ENCODE peak calls at places on chromosomes 11 and 22, in six cellular contexts. D, A, Q, V, O and C are unnamed samples.

GRCh38 chr11:3795131-3796092 is 1.9 kb downstream of the NUP98 start:
- DNase-seq in D (no peak), A (no peak), Q (no peak), V (no peak), O (no peak), C (no peak)

GRCh38 chr22:45064313-45065268 is 54.8 kb upstream of the PHF21B start:
- DNase-seq in D (no peak), A (no peak), Q (peak; percentile 75), V (no peak), O (no peak), C (no peak)

GRCh38 chr11:21811572-21811971 is 381.3 kb upstream of the ANO5 start:
- DNase-seq in D (peak; percentile 33), A (no peak), Q (no peak), V (no peak), O (no peak), C (peak; percentile 84)

GRCh38 chr22:24503851-24504170 is 8.7 kb downstream of the UPB1 start:
- DNase-seq in D (no peak), A (no peak), Q (no peak), V (no peak), O (no peak), C (no peak)

GRCh38 chr11:103714246-103714645 is 322.2 kb upstream of the DDI1 start:
- DNase-seq in D (no peak), A (no peak), Q (no peak), V (no peak), O (no peak), C (no peak)

GRCh38 chr22:23259916-23260644 is 79.8 kb downstream of the BCR start:
- DNase-seq in D (peak; percentile 73), A (no peak), Q (no peak), V (no peak), O (no peak), C (peak; percentile 89)

GRCh38 chr11:13105237-13105844 is 96.2 kb downstream of the RASSF10 start:
- DNase-seq in D (no peak), A (no peak), Q (no peak), V (no peak), O (no peak), C (no peak)

GRCh38 chr11:82631722-82632630 is 101.7 kb downstream of the FAM181B start:
- DNase-seq in D (no peak), A (no peak), Q (no peak), V (no peak), O (no peak), C (no peak)

GRCh38 chr11:133712235-133712634 is 133.1 kb downstream of the SPATA19 start:
- DNase-seq in D (no peak), A (no peak), Q (no peak), V (no peak), O (no peak), C (no peak)

GRCh38 chr11:107623183-107623582 is 32.2 kb downstream of the ELMOD1 start:
- DNase-seq in D (no peak), A (no peak), Q (no peak), V (no peak), O (no peak), C (no peak)